ENCODE peak calls at places on chromosomes 13 and 19, in nine cellular contexts. One of them, this sample, is unnamed.

GRCh38 chr19:55255618-55256423 is 3.0 kb downstream of the PPP6R1 start:
- DNase-seq in colonic mucosa: no peak
- DNase-seq in PC-9: peak; percentile 86
- DNase-seq in SK-N-SH: no peak
- DNase-seq in astrocyte: peak; percentile 26
- DNase-seq in right atrium auricular region: no peak
- DNase-seq in Peyer's patch: peak; percentile 81
- DNase-seq in esophagus squamous epithelium: no peak
- DNase-seq in lower lobe of right lung: no peak
- DNase-seq in this sample: no peak

GRCh38 chr13:84570831-84571230 is 688.6 kb upstream of the SLITRK1 start:
- DNase-seq in right atrium auricular region: no peak
- DNase-seq in SK-N-SH: no peak
- DNase-seq in Peyer's patch: no peak
- DNase-seq in astrocyte: peak; percentile 22
- DNase-seq in lower lobe of right lung: no peak
- DNase-seq in esophagus squamous epithelium: no peak
- DNase-seq in PC-9: no peak
- DNase-seq in colonic mucosa: no peak
- DNase-seq in this sample: no peak

GRCh38 chr19:4754248-4754647 is 30.6 kb upstream of the DPP9 start:
- DNase-seq in right atrium auricular region: no peak
- DNase-seq in astrocyte: no peak
- DNase-seq in lower lobe of right lung: no peak
- DNase-seq in colonic mucosa: no peak
- DNase-seq in PC-9: no peak
- DNase-seq in Peyer's patch: no peak
- DNase-seq in SK-N-SH: no peak
- DNase-seq in esophagus squamous epithelium: no peak
- DNase-seq in this sample: no peak

GRCh38 chr13:20908714-20909497 is 6.4 kb upstream of the XPO4 start:
- DNase-seq in PC-9: no peak
- DNase-seq in SK-N-SH: no peak
- DNase-seq in esophagus squamous epithelium: no peak
- DNase-seq in Peyer's patch: no peak
- DNase-seq in astrocyte: no peak
- DNase-seq in lower lobe of right lung: no peak
- DNase-seq in right atrium auricular region: no peak
- DNase-seq in colonic mucosa: no peak
- DNase-seq in this sample: no peak

GRCh38 chr13:61410669-61411297 is 4.9 kb downstream of the PCDH20 start:
- DNase-seq in esophagus squamous epithelium: no peak
- DNase-seq in SK-N-SH: peak; percentile 44
- DNase-seq in colonic mucosa: no peak
- DNase-seq in lower lobe of right lung: no peak
- DNase-seq in Peyer's patch: no peak
- DNase-seq in right atrium auricular region: no peak
- DNase-seq in astrocyte: no peak
- DNase-seq in PC-9: no peak
- DNase-seq in this sample: no peak

GRCh38 chr13:39777527-39778061 is 122.1 kb downstream of the COG6 start:
- DNase-seq in lower lobe of right lung: no peak
- DNase-seq in astrocyte: peak; percentile 95
- DNase-seq in right atrium auricular region: no peak
- DNase-seq in Peyer's patch: no peak
- DNase-seq in PC-9: peak; percentile 69
- DNase-seq in esophagus squamous epithelium: no peak
- DNase-seq in colonic mucosa: no peak
- DNase-seq in SK-N-SH: no peak
- DNase-seq in this sample: no peak

GRCh38 chr19:11034449-11035213 is 54.6 kb upstream of the LDLR start:
- DNase-seq in astrocyte: no peak
- DNase-seq in Peyer's patch: no peak
- DNase-seq in colonic mucosa: no peak
- DNase-seq in SK-N-SH: no peak
- DNase-seq in esophagus squamous epithelium: no peak
- DNase-seq in right atrium auricular region: no peak
- DNase-seq in PC-9: no peak
- DNase-seq in lower lobe of right lung: no peak
- DNase-seq in this sample: no peak

GRCh38 chr13:92175330-92175729 is 776.9 kb downstream of the GPC5 start:
- DNase-seq in esophagus squamous epithelium: no peak
- DNase-seq in SK-N-SH: peak; percentile 62
- DNase-seq in PC-9: no peak
- DNase-seq in lower lobe of right lung: no peak
- DNase-seq in Peyer's patch: no peak
- DNase-seq in astrocyte: peak; percentile 76
- DNase-seq in right atrium auricular region: no peak
- DNase-seq in colonic mucosa: peak; percentile 20
- DNase-seq in this sample: no peak

GRCh38 chr19:47310819-47311218 is 1.2 kb downstream of the C5AR1 start:
- DNase-seq in esophagus squamous epithelium: no peak
- DNase-seq in Peyer's patch: no peak
- DNase-seq in right atrium auricular region: no peak
- DNase-seq in PC-9: peak; percentile 89
- DNase-seq in astrocyte: no peak
- DNase-seq in lower lobe of right lung: peak; percentile 84
- DNase-seq in colonic mucosa: no peak
- DNase-seq in SK-N-SH: peak; percentile 62
- DNase-seq in this sample: peak; percentile 38

GRCh38 chr19:3644351-3645066 is 17.9 kb upstream of the CACTIN start:
- DNase-seq in right atrium auricular region: no peak
- DNase-seq in Peyer's patch: no peak
- DNase-seq in esophagus squamous epithelium: no peak
- DNase-seq in PC-9: no peak
- DNase-seq in SK-N-SH: no peak
- DNase-seq in lower lobe of right lung: no peak
- DNase-seq in astrocyte: peak; percentile 25
- DNase-seq in colonic mucosa: peak; percentile 43
- DNase-seq in this sample: no peak

GRCh38 chr13:57740719-57741118 is 109.2 kb downstream of the PCDH17 start:
- DNase-seq in colonic mucosa: no peak
- DNase-seq in astrocyte: peak; percentile 31
- DNase-seq in lower lobe of right lung: no peak
- DNase-seq in SK-N-SH: peak; percentile 14
- DNase-seq in Peyer's patch: no peak
- DNase-seq in right atrium auricular region: no peak
- DNase-seq in PC-9: no peak
- DNase-seq in esophagus squamous epithelium: no peak
- DNase-seq in this sample: no peak

GRCh38 chr13:85657942-85658341 is 141.3 kb downstream of the SLITRK6 start:
- DNase-seq in SK-N-SH: no peak
- DNase-seq in lower lobe of right lung: no peak
- DNase-seq in esophagus squamous epithelium: no peak
- DNase-seq in astrocyte: no peak
- DNase-seq in PC-9: no peak
- DNase-seq in right atrium auricular region: no peak
- DNase-seq in colonic mucosa: no peak
- DNase-seq in Peyer's patch: no peak
- DNase-seq in this sample: no peak

GRCh38 chr13:77176350-77176749 is 149.4 kb upstream of the FBXL3 start:
- DNase-seq in colonic mucosa: no peak
- DNase-seq in PC-9: no peak
- DNase-seq in Peyer's patch: no peak
- DNase-seq in esophagus squamous epithelium: no peak
- DNase-seq in SK-N-SH: no peak
- DNase-seq in astrocyte: peak; percentile 76
- DNase-seq in lower lobe of right lung: no peak
- DNase-seq in right atrium auricular region: no peak
- DNase-seq in this sample: no peak

GRCh38 chr13:81779896-81780295 is 1439.0 kb upstream of the SPRY2 start:
- DNase-seq in lower lobe of right lung: no peak
- DNase-seq in PC-9: no peak
- DNase-seq in astrocyte: no peak
- DNase-seq in right atrium auricular region: no peak
- DNase-seq in esophagus squamous epithelium: no peak
- DNase-seq in Peyer's patch: no peak
- DNase-seq in colonic mucosa: no peak
- DNase-seq in SK-N-SH: no peak
- DNase-seq in this sample: no peak

GRCh38 chr13:104408733-104409132 is 1342.5 kb upstream of the SLC10A2 start:
- DNase-seq in PC-9: peak; percentile 70
- DNase-seq in lower lobe of right lung: no peak
- DNase-seq in Peyer's patch: no peak
- DNase-seq in SK-N-SH: no peak
- DNase-seq in right atrium auricular region: no peak
- DNase-seq in astrocyte: peak; percentile 53
- DNase-seq in colonic mucosa: no peak
- DNase-seq in esophagus squamous epithelium: no peak
- DNase-seq in this sample: no peak

DNA sequence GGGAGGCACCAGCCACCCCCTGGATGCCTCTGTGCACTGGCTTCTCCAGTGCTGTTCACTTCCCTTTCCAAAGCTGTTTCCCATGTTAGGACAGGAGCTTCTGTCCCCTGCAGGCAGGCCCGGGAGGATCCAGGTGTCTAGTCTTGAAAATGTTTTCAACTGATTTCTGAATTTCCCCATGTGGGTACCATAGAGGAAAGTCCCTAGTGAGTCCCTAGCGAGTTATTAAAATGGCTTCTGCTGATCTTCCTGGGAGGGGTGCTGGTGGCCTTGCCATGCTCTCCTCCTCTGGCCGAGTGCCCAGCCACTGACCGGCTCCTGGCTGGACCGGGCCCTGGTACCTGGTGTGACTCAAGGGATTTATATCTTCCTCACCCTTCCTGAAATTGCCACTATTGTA is 5.2 kb upstream of the ANKRD10 start:
- DNase-seq in right atrium auricular region: no peak
- DNase-seq in esophagus squamous epithelium: no peak
- DNase-seq in Peyer's patch: no peak
- DNase-seq in lower lobe of right lung: no peak
- DNase-seq in PC-9: no peak
- DNase-seq in astrocyte: no peak
- DNase-seq in SK-N-SH: no peak
- DNase-seq in colonic mucosa: no peak
- DNase-seq in this sample: peak; percentile 61
- TF ChIP-seq CTCF in right atrium auricular region: no peak
- TF ChIP-seq CTCF in esophagus squamous epithelium: no peak
- TF ChIP-seq CTCF in Peyer's patch: no peak
- TF ChIP-seq CTCF in lower lobe of right lung: no peak
- TF ChIP-seq CTCF in PC-9: no peak
- TF ChIP-seq CTCF in astrocyte: no peak
- TF ChIP-seq CTCF in SK-N-SH: no peak
- TF ChIP-seq CTCF in colonic mucosa: no peak
- TF ChIP-seq CTCF in this sample: no peak

DNA sequence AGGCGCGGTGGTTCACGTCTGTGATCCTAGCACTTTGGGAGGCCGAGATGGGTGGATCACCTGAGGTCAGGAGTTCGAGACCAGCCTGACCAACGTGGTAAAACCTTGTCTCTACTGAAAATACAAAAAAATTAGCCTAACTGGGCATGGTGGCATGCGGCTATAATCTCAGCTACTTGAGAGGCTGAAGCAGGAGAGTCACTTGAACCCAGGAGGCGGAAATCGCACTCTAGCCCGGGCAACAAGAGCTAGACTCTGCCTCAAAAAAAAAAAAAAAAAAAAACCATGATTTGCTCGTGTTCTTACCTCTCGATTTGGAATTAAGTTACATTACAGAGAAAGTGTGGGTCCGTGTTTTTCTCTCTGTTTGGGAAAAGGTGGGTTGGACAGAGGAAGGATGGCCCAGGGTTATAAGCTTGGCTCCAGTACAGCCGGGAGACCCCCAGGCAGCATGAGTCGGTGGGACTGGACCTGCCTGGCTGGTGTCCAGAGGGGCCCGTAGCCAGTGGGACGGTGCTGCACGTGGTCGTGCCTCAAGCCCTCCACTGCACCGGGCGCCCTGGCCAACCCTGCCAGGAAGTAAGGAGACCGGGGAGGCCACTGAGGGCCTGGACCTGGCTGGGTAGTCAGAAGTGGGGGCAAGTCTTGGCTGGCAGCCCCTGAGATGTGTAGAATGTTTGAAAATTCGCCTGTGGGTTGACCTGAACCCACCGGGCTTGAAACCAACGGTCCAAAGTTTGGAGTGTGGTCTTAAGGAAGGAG is 3.7 kb downstream of the RPS15 start:
- DNase-seq in astrocyte: no peak
- DNase-seq in lower lobe of right lung: peak; percentile 46
- DNase-seq in esophagus squamous epithelium: no peak
- DNase-seq in colonic mucosa: no peak
- DNase-seq in PC-9: no peak
- DNase-seq in Peyer's patch: no peak
- DNase-seq in right atrium auricular region: no peak
- DNase-seq in SK-N-SH: no peak
- DNase-seq in this sample: no peak
- H3K4me1 ChIP-seq in astrocyte: peaks cover 18% of the 10 kb centered on the region
- H3K4me1 ChIP-seq in lower lobe of right lung: peaks cover 41% of the 10 kb centered on the region
- H3K4me1 ChIP-seq in esophagus squamous epithelium: peaks cover 77% of the 10 kb centered on the region
- H3K4me1 ChIP-seq in colonic mucosa: peaks cover 18% of the 10 kb centered on the region
- H3K4me1 ChIP-seq in PC-9: peaks cover 19% of the 10 kb centered on the region
- H3K4me1 ChIP-seq in Peyer's patch: peaks cover 30% of the 10 kb centered on the region
- H3K4me1 ChIP-seq in right atrium auricular region: peaks cover 46% of the 10 kb centered on the region
- H3K4me1 ChIP-seq in SK-N-SH: peaks cover 20% of the 10 kb centered on the region
- H3K4me1 ChIP-seq in this sample: peaks cover 49% of the 10 kb centered on the region

GRCh38 chr19:49676690-49677231 is 310 bp upstream of the PRMT1 start:
- DNase-seq in esophagus squamous epithelium: peak; percentile 98
- DNase-seq in lower lobe of right lung: peak; percentile 99
- DNase-seq in right atrium auricular region: peak; percentile 100
- DNase-seq in PC-9: peak; percentile 99
- DNase-seq in astrocyte: peak; percentile 99
- DNase-seq in SK-N-SH: peak; percentile 93
- DNase-seq in Peyer's patch: peak; percentile 100
- DNase-seq in colonic mucosa: peak; percentile 100
- DNase-seq in this sample: peak; percentile 100
- TF ChIP-seq CTCF in esophagus squamous epithelium: peak; percentile 15
- TF ChIP-seq CTCF in lower lobe of right lung: no peak
- TF ChIP-seq CTCF in right atrium auricular region: no peak
- TF ChIP-seq CTCF in PC-9: no peak
- TF ChIP-seq CTCF in astrocyte: no peak
- TF ChIP-seq CTCF in SK-N-SH: no peak
- TF ChIP-seq CTCF in Peyer's patch: no peak
- TF ChIP-seq CTCF in colonic mucosa: no peak
- TF ChIP-seq CTCF in this sample: no peak

DNA sequence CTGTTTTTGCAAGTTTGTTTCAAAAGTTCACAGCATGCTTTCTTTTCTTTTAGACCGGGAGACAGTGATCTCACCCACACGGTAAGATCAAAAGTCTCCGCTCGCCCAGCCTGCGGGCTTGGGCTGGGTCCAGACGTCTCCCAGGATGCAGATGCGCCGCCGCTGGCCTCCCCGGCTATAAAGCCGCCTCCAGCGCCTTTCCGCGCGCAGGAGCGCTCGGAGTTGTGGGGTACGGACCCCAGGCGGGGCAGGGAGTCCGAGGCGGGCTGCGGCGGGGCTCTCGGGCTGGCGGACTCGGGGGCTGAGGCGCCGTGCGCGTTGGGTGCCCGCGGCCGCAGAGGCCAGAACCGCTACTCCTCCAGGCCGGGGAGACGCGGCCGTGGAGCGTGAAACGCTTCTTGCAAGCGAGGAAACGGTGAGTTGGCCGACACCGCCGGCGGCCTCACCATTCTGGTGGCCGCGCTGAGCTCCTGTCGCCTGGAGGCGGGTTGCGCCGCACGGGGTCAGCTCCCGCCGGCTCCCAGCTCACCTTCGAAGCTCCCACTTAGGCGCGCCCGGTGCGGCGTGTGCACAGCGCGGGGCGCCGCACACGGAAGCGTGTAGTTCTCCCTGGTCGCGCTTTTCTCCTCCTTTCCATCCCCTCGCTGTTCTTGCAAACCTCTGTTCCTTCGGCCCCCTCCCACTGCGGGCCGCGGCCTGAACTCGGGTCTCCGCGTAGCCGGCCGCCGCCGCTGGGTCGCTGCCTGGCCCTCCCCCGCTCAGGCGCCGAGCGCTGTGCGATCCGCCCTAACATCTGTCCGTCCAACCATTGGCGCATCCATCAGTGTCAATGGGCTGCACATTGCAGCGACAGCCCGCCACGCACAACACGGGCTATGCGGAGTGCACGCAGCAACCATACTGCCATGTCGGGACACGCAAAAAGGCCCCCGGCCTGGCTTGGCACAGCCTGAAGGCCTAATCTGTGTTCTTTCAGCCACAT is 2.3 kb upstream of the TSHZ3 start:
- DNase-seq in PC-9: no peak
- DNase-seq in esophagus squamous epithelium: no peak
- DNase-seq in right atrium auricular region: no peak
- DNase-seq in astrocyte: peak; percentile 60
- DNase-seq in lower lobe of right lung: no peak
- DNase-seq in Peyer's patch: no peak
- DNase-seq in colonic mucosa: no peak
- DNase-seq in SK-N-SH: peak; percentile 74
- DNase-seq in this sample: no peak
- H3K4me1 ChIP-seq in PC-9: no peaks in the 10 kb centered on the region
- H3K4me1 ChIP-seq in esophagus squamous epithelium: peaks cover 76% of the 10 kb centered on the region
- H3K4me1 ChIP-seq in right atrium auricular region: peaks cover 32% of the 10 kb centered on the region
- H3K4me1 ChIP-seq in astrocyte: peaks cover 31% of the 10 kb centered on the region
- H3K4me1 ChIP-seq in lower lobe of right lung: peaks cover 31% of the 10 kb centered on the region
- H3K4me1 ChIP-seq in Peyer's patch: peaks cover 10% of the 10 kb centered on the region
- H3K4me1 ChIP-seq in colonic mucosa: no peaks in the 10 kb centered on the region
- H3K4me1 ChIP-seq in SK-N-SH: peaks cover 23% of the 10 kb centered on the region
- H3K4me1 ChIP-seq in this sample: peaks cover 25% of the 10 kb centered on the region